ENCODE peak calls at places on chromosomes 6 and 20, in six cellular contexts. H is GM12865; A is islet precursor cell; V is stimulated activated CD4-positive, alpha-beta T cell treated with anti-CD3 and anti-CD28 coated beads, Interleukin-2, amount 100 ng/mL, for 48 hours; N is H9; Q is activated CD8-positive, alpha-beta memory T cell treated with anti-CD3 and anti-CD28 coated beads for 48 hours. W is an unnamed sample.

GRCh38 chr20:58447733-58448391 is 58.8 kb downstream of the VAPB start:
- DNase-seq in A (peak; percentile 81), Q (peak; percentile 7), N (peak; percentile 73), V (peak; percentile 48), H (peak; percentile 68), W (no peak)

GRCh38 chr20:63333241-63333836 is 27.8 kb downstream of the CHRNA4 start:
- DNase-seq in A (no peak), N (no peak), Q (no peak), V (no peak), H (no peak), W (no peak)

GRCh38 chr20:1467355-1468116 is 887 bp upstream of the NSFL1C start:
- DNase-seq in V (no peak), N (peak; percentile 43), A (peak; percentile 28), Q (no peak), H (no peak), W (no peak)

GRCh38 chr6:136254851-136255466 is 4.8 kb upstream of the MTFR2 start:
- DNase-seq in N (no peak), A (no peak), H (no peak), V (no peak), Q (no peak), W (no peak)

GRCh38 chr6:12328701-12329100 is 38.5 kb downstream of the EDN1 start:
- DNase-seq in N (no peak), V (no peak), H (no peak), A (no peak), Q (no peak), W (no peak)

GRCh38 chr6:99151634-99152344 is 197.7 kb downstream of the FAXC start:
- DNase-seq in H (peak; percentile 61), N (peak; percentile 78), V (peak; percentile 28), Q (peak; percentile 17), A (peak; percentile 81), W (no peak)

GRCh38 chr6:136031982-136032381 is 180.5 kb downstream of the PDE7B start:
- DNase-seq in V (no peak), H (peak; percentile 4), N (no peak), Q (no peak), A (no peak), W (no peak)

GRCh38 chr20:47300071-47300470 is 56.4 kb downstream of the ZMYND8 start:
- DNase-seq in A (no peak), N (no peak), V (no peak), H (no peak), Q (no peak), W (no peak)

GRCh38 chr20:50366270-50367103 is 143.7 kb upstream of the PTPN1 start:
- DNase-seq in Q (no peak), H (no peak), V (no peak), A (no peak), N (no peak), W (peak; percentile 85)

GRCh38 chr6:5728726-5729434 is 277.8 kb downstream of the NRN1 start:
- DNase-seq in V (no peak), H (no peak), Q (no peak), A (peak; percentile 67), N (no peak), W (no peak)

GRCh38 chr6:45689926-45690615 is 312.3 kb upstream of the SUPT3H start:
- DNase-seq in A (no peak), H (no peak), V (no peak), N (no peak), Q (no peak), W (no peak)

GRCh38 chr20:41086402-41087324 is 50.7 kb upstream of the PLCG1 start:
- DNase-seq in N (no peak), Q (no peak), H (no peak), V (no peak), A (no peak), W (no peak)

GRCh38 chr6:114342826-114343781 is at the start of gene HS3ST5:
- DNase-seq in N (peak; percentile 88), V (no peak), Q (no peak), A (peak; percentile 90), H (peak; percentile 19), W (peak; percentile 66)

GRCh38 chr6:41332842-41333736 is 2.3 kb upstream of the NCR2 start:
- DNase-seq in A (no peak), V (no peak), N (no peak), H (no peak), Q (no peak), W (no peak)

GRCh38 chr6:160261991-160262718 is 3.5 kb upstream of the SLC22A2 start:
- DNase-seq in V (no peak), H (peak; percentile 9), A (peak; percentile 61), Q (no peak), N (peak; percentile 47), W (no peak)

GRCh38 chr6:157428418-157429202 is 47.6 kb downstream of the ZDHHC14 start:
- DNase-seq in V (peak; percentile 63), N (no peak), Q (peak; percentile 32), A (peak; percentile 90), H (no peak), W (no peak)

GRCh38 chr20:39049684-39050554 is 87.8 kb downstream of the DHX35 start:
- DNase-seq in V (peak; percentile 77), A (peak; percentile 89), Q (peak; percentile 69), N (peak; percentile 91), H (peak; percentile 87), W (peak; percentile 84)

GRCh38 chr6:40171343-40171742 is 237.1 kb upstream of the MOCS1 start:
- DNase-seq in V (no peak), H (no peak), N (no peak), A (peak; percentile 56), Q (no peak), W (no peak)

GRCh38 chr6:32627831-32628230 is 9.4 kb upstream of the HLA-DQA1 start:
- DNase-seq in H (peak; percentile 91), N (peak; percentile 29), V (peak; percentile 11), A (no peak), Q (no peak), W (no peak)

GRCh38 chr6:133467231-133467981 is 226.2 kb downstream of the EYA4 start:
- DNase-seq in N (no peak), V (no peak), A (no peak), Q (no peak), H (no peak), W (no peak)

GRCh38 chr6:43368517-43369160 is 808 bp downstream of the ZNF318 start:
- DNase-seq in N (peak; percentile 51), V (peak; percentile 5), A (peak; percentile 76), Q (peak; percentile 11), H (no peak), W (peak; percentile 73)

GRCh38 chr20:16459019-16459700 is 114.1 kb downstream of the KIF16B start:
- DNase-seq in V (no peak), A (no peak), Q (no peak), N (no peak), H (no peak), W (peak; percentile 66)

GRCh38 chr6:163296835-163297519 is 117.5 kb upstream of the QKI start:
- DNase-seq in H (no peak), Q (no peak), V (no peak), N (no peak), A (no peak), W (no peak)

GRCh38 chr20:46270977-46271744 is 37.1 kb downstream of the CDH22 start:
- DNase-seq in V (no peak), A (no peak), H (no peak), N (no peak), Q (no peak), W (no peak)

GRCh38 chr6:1404713-1405098 is 15.3 kb downstream of the FOXF2 start:
- DNase-seq in N (no peak), Q (no peak), A (no peak), H (no peak), V (no peak), W (peak; percentile 9)

GRCh38 chr6:124924333-124924759 is 37.9 kb upstream of the RNF217 start:
- DNase-seq in A (no peak), N (no peak), H (no peak), Q (no peak), V (no peak), W (peak; percentile 66)

GRCh38 chr20:51801220-51801991 is 915 bp downstream of the SALL4 start:
- DNase-seq in V (no peak), N (peak; percentile 55), Q (no peak), A (peak; percentile 77), H (no peak), W (no peak)

GRCh38 chr6:158923801-158924498 is 76.1 kb downstream of the RSPH3 start:
- DNase-seq in Q (no peak), N (no peak), V (no peak), A (peak; percentile 91), H (no peak), W (no peak)

GRCh38 chr6:34373511-34373910 is 19.0 kb downstream of the NUDT3 start:
- DNase-seq in V (no peak), N (no peak), A (no peak), Q (no peak), H (no peak), W (no peak)

GRCh38 chr6:70474751-70475150 is 61.4 kb downstream of the FAM135A start:
- DNase-seq in V (no peak), H (no peak), A (no peak), N (peak; percentile 42), Q (no peak), W (no peak)

GRCh38 chr20:41359541-41360011 is 7.0 kb downstream of the EMILIN3 start:
- DNase-seq in Q (no peak), H (no peak), A (peak; percentile 40), N (no peak), V (no peak), W (no peak)

GRCh38 chr20:9040874-9041524 is 27.9 kb upstream of the PLCB4 start:
- DNase-seq in A (no peak), N (no peak), H (no peak), V (no peak), Q (no peak), W (no peak)

GRCh38 chr6:42453649-42454427 is 2.1 kb upstream of the TRERF1 start:
- DNase-seq in A (peak; percentile 72), V (no peak), H (peak; percentile 44), N (peak; percentile 65), Q (no peak), W (peak; percentile 80)

GRCh38 chr20:63795178-63795830 is 35.8 kb downstream of the ZBTB46 start:
- DNase-seq in H (no peak), V (no peak), Q (no peak), A (no peak), N (no peak), W (no peak)

GRCh38 chr20:61922411-61922810 is 143.3 kb downstream of the TAF4 start:
- DNase-seq in A (no peak), N (no peak), V (no peak), Q (no peak), H (no peak), W (no peak)

GRCh38 chr6:145415616-145416015 is 319.7 kb downstream of the EPM2A start:
- DNase-seq in A (no peak), H (no peak), N (no peak), Q (no peak), V (no peak), W (no peak)

GRCh38 chr20:4592316-4593148 is 129.2 kb upstream of the PRND start:
- DNase-seq in V (peak; percentile 54), H (peak; percentile 18), Q (peak; percentile 48), N (peak; percentile 69), A (peak; percentile 69), W (no peak)

GRCh38 chr6:2999005-2999620 is 581 bp upstream of the NQO2 start:
- DNase-seq in N (no peak), V (peak; percentile 48), A (no peak), H (peak; percentile 42), Q (no peak), W (no peak)

GRCh38 chr6:126040826-126041225 is 54.5 kb downstream of the TRMT11 start:
- DNase-seq in Q (no peak), N (no peak), A (no peak), V (no peak), H (no peak), W (no peak)